ENCODE peak calls at places on chromosomes 3 and 15, in eight cellular contexts. N, G, A, W, Q, U, L and M are unnamed samples.

GRCh38 chr3:28250999-28251398 is 9.6 kb downstream of the CMC1 start:
- DNase-seq in Q (no peak), G (no peak), U (no peak), N (no peak), W (no peak), A (no peak), L (no peak), M (no peak)

GRCh38 chr15:69031013-69032001 is 16.8 kb downstream of the NOX5 start:
- DNase-seq in W (peak; percentile 33), Q (peak; percentile 19), A (peak; percentile 34), G (peak; percentile 35), N (peak; percentile 82), L (peak; percentile 19), U (peak; percentile 67), M (peak; percentile 65)

GRCh38 chr3:143737065-143737464 is 111.2 kb downstream of the SLC9A9 start:
- DNase-seq in W (no peak), G (peak; percentile 15), A (no peak), L (no peak), Q (no peak), N (no peak), U (no peak), M (no peak)

GRCh38 chr15:53808058-53808703 is 48.7 kb upstream of the WDR72 start:
- DNase-seq in A (no peak), W (no peak), G (peak; percentile 7), Q (no peak), U (no peak), L (no peak), N (no peak), M (peak; percentile 3)

GRCh38 chr3:52926556-52926955 is 29.2 kb upstream of the STIMATE start:
- DNase-seq in L (no peak), W (no peak), N (no peak), U (no peak), A (no peak), Q (no peak), G (no peak), M (no peak)

GRCh38 chr3:59436164-59436958 is 386.5 kb upstream of the CFAP20DC start:
- DNase-seq in N (no peak), U (no peak), W (no peak), L (no peak), G (no peak), Q (no peak), A (no peak), M (no peak)

GRCh38 chr15:83655237-83655616 is 1.3 kb downstream of the ADAMTSL3 start:
- DNase-seq in L (no peak), Q (no peak), U (no peak), G (no peak), W (no peak), N (no peak), A (no peak), M (no peak)

GRCh38 chr3:99941211-99941610 is 123.5 kb downstream of the CMSS1 start:
- DNase-seq in G (no peak), L (no peak), N (no peak), W (no peak), A (no peak), U (no peak), Q (no peak), M (no peak)

GRCh38 chr3:184241447-184242296 is 7.1 kb downstream of the ALG3 start:
- DNase-seq in W (no peak), A (no peak), G (peak; percentile 48), Q (no peak), U (peak; percentile 80), N (peak; percentile 25), L (no peak), M (no peak)

GRCh38 chr3:62567097-62568021 is 194.0 kb upstream of the FEZF2 start:
- DNase-seq in W (peak; percentile 26), N (no peak), L (no peak), U (no peak), A (no peak), Q (peak; percentile 8), G (peak; percentile 6), M (no peak)

GRCh38 chr3:140247775-140248174 is 312.8 kb downstream of the CLSTN2 start:
- DNase-seq in G (no peak), A (no peak), U (no peak), N (no peak), W (no peak), L (no peak), Q (no peak), M (no peak)

GRCh38 chr3:122961146-122961545 is 66.4 kb downstream of the SEMA5B start:
- DNase-seq in Q (no peak), G (no peak), L (no peak), A (no peak), N (no peak), U (no peak), W (no peak), M (no peak)

GRCh38 chr3:8660271-8660731 is 15.7 kb upstream of the SSUH2 start:
- DNase-seq in W (no peak), U (no peak), L (no peak), G (peak; percentile 63), Q (no peak), A (no peak), N (no peak), M (no peak)

GRCh38 chr15:66965201-66965900 is 100.1 kb upstream of the SMAD3 start:
- DNase-seq in W (no peak), A (no peak), Q (no peak), G (no peak), U (no peak), N (no peak), L (no peak), M (no peak)

GRCh38 chr15:100596792-100597191 is 5.2 kb downstream of the LINS1 start:
- DNase-seq in A (no peak), Q (peak; percentile 16), N (no peak), G (no peak), L (no peak), W (no peak), U (no peak), M (peak; percentile 13)

GRCh38 chr3:89165636-89166312 is 58.4 kb downstream of the EPHA3 start:
- DNase-seq in U (no peak), Q (no peak), W (no peak), A (no peak), L (no peak), N (no peak), G (no peak), M (no peak)

GRCh38 chr3:189038773-189039720 is 132.7 kb upstream of the TPRG1 start:
- DNase-seq in W (no peak), U (no peak), Q (no peak), A (no peak), N (no peak), L (no peak), G (no peak), M (no peak)

GRCh38 chr15:36177590-36178281 is 401.7 kb upstream of the CDIN1 start:
- DNase-seq in Q (no peak), U (no peak), N (peak; percentile 81), L (no peak), A (no peak), G (no peak), W (no peak), M (peak; percentile 7)

GRCh38 chr3:66476852-66477381 is 23.9 kb downstream of the LRIG1 start:
- DNase-seq in A (no peak), U (no peak), G (no peak), L (no peak), W (no peak), N (no peak), Q (no peak), M (peak; percentile 59)

GRCh38 chr15:43360821-43361220 is 10.0 kb downstream of the ZSCAN29 start:
- DNase-seq in G (no peak), W (no peak), Q (no peak), N (no peak), U (no peak), L (no peak), A (no peak), M (no peak)

DNA sequence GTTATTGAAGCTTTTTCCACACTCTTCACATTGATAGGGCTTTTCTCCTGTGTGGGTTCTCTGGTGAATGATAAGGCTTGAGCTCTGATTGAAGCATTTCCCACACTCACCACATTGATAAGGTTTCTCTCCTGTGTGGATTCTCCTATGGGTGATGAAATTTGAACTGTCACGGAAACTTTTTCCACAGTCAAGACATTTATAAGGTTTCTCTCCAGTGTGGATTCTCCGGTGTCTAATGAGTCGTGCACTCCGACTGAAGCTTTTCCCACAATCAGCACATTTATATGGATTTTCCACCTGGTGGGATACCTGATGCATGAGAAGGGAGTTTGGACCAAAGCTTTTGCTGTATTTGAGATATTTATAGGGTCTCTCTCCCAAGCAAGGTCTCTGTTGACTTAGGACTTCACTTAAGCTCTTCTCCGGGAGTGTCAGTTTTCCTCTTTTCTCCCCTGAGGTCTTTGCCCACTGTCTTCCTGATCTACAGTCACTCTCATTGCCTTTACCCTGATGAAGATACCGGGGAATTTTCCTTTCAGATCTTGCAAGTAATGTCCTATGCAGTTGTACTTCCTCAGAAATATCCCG is 9.4 kb downstream of the ZSCAN29 start:
- DNase-seq in A (no peak), Q (no peak), N (no peak), L (no peak), W (no peak), U (no peak), G (no peak), M (no peak)
- TF ChIP-seq CTCF in A (no peak), Q (no peak), N (no peak), L (no peak), W (no peak), U (no peak), G (no peak), M (no peak)

DNA sequence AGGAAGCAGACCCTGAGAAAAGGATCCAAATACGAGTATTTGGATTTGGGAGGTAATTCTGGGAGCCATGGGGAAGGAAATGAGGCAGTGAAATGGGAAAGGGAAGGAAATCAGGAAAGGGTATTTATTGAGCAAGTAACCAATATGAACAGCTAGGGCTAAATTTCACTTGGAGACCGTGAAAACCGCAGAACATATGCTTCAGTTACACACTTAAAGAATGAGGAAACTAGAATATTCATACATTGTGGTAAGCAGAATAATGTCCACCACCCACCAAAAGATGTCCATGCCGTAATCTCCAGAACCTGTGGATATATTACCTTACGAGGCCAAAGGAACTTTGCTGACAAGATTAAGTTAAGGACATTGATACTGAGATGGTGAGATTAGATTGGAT is 63.3 kb downstream of the LRRN1 start:
- DNase-seq in L (no peak), Q (no peak), N (no peak), A (no peak), G (no peak), W (no peak), U (no peak), M (no peak)
- TF ChIP-seq CTCF in L (no peak), Q (no peak), N (no peak), A (no peak), G (no peak), W (no peak), U (no peak), M (no peak)

GRCh38 chr3:23052230-23053019 is 150.7 kb upstream of the UBE2E2 start:
- DNase-seq in L (no peak), N (peak; percentile 4), W (no peak), U (no peak), G (no peak), A (no peak), Q (no peak), M (no peak)
- TF ChIP-seq CTCF in L (peak; percentile 18), N (no peak), W (no peak), U (no peak), G (no peak), A (peak; percentile 23), Q (no peak), M (no peak)

DNA sequence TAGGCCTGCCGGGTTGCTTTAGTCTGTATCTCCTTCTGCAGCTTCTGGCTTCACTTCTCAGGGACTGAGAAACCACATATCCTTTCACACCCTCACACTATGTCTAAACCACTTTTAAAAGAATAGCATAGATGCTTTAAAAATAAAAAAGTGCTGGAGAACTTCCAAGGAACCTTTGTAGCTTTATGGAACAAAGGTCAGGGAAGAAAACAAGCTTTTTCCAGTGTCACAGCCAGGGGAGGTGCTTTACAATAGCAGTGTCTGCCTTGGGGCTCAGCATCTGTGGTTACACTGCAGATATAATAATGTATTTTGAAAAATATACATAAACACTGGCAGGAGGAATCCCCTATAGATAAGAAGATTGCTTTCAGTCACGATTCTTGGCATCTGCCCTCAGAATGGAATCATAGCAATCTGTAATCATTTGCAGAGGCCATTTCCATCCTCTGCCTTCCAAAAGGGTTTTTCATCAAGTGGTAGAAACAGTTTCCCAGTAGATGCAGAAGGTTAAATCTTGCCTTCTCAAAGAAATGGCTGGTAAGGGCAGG is 362.4 kb upstream of the LRRC3B start:
- DNase-seq in N (no peak), G (no peak), A (no peak), L (no peak), W (no peak), U (no peak), Q (no peak), M (no peak)
- TF ChIP-seq CTCF in N (no peak), G (no peak), A (no peak), L (no peak), W (no peak), U (no peak), Q (no peak), M (no peak)